ENCODE peak calls at places on chromosomes 4 and X, in seven cellular contexts. E is cardiac fibroblast, P is K562, Y is astrocyte of the spinal cord, U is lung, R is progenitor cell of endocrine pancreas, T is OCI-LY7. N is an unnamed sample.
A peak's percentile ranks its signal among the peaks of the same experiment; 100 is the strongest.

GRCh38 chrX:24264383-24264782 is 49.5 kb downstream of the SUPT20HL2 start:
- DNase-seq in R (no peak), Y (no peak), P (no peak), E (peak; percentile 29), U (no peak), T (no peak), N (no peak)

GRCh38 chrX:137353404-137353803 is 212.5 kb upstream of the ZIC3 start:
- DNase-seq in P (no peak), E (no peak), U (no peak), Y (no peak), R (no peak), T (no peak), N (no peak)

GRCh38 chrX:10280061-10280460 is 123.3 kb downstream of the CLCN4 start:
- DNase-seq in E (no peak), T (no peak), P (no peak), Y (no peak), R (no peak), U (no peak), N (no peak)

GRCh38 chr4:99324978-99325377 is 3.8 kb upstream of the ADH1B start:
- DNase-seq in T (no peak), Y (peak; percentile 59), E (peak; percentile 87), R (no peak), P (no peak), U (peak; percentile 56), N (peak; percentile 42)

GRCh38 chr4:118158946-118159345 is 124.7 kb downstream of the NDST3 start:
- DNase-seq in P (no peak), U (no peak), T (no peak), E (no peak), Y (no peak), R (no peak), N (no peak)

GRCh38 chr4:6425336-6425735 is 47.1 kb downstream of the PPP2R2C start:
- DNase-seq in Y (no peak), P (no peak), R (no peak), E (no peak), U (no peak), T (no peak), N (no peak)

GRCh38 chr4:163484906-163485305 is 9.6 kb upstream of the TMA16 start:
- DNase-seq in P (peak; percentile 82), E (peak; percentile 61), R (peak; percentile 40), T (peak; percentile 77), Y (peak; percentile 49), U (no peak), N (peak; percentile 43)

GRCh38 chr4:128837198-128837597 is 27.7 kb downstream of the JADE1 start:
- DNase-seq in E (no peak), R (no peak), U (no peak), T (no peak), Y (no peak), P (no peak), N (no peak)

GRCh38 chr4:125781656-125782055 is 466.9 kb downstream of the FAT4 start:
- DNase-seq in R (no peak), P (no peak), Y (no peak), E (no peak), T (no peak), U (no peak), N (no peak)

GRCh38 chr4:105966046-105966445 is 70.8 kb downstream of the NPNT start:
- DNase-seq in U (no peak), R (no peak), E (peak; percentile 22), Y (peak; percentile 51), P (no peak), T (no peak), N (no peak)

GRCh38 chrX:23435575-23435974 is 100.9 kb downstream of the PTCHD1 start:
- DNase-seq in P (no peak), Y (no peak), E (no peak), T (no peak), U (no peak), R (no peak), N (no peak)

GRCh38 chr4:66357316-66357715 is 687.0 kb upstream of the EPHA5 start:
- DNase-seq in Y (peak; percentile 68), P (no peak), R (no peak), U (no peak), T (no peak), E (peak; percentile 67), N (no peak)

GRCh38 chr4:147683172-147683571 is 791 bp downstream of the PRMT9 start:
- DNase-seq in U (no peak), T (peak; percentile 30), R (no peak), P (peak; percentile 20), E (peak; percentile 45), Y (peak; percentile 29), N (peak; percentile 36)

GRCh38 chr4:3346146-3346545 is 53.3 kb downstream of the RGS12 start:
- DNase-seq in T (peak; percentile 79), P (peak; percentile 73), U (peak; percentile 59), R (no peak), Y (peak; percentile 75), E (peak; percentile 90), N (peak; percentile 66)

GRCh38 chr4:146943691-146944375 is 1.8 kb downstream of the TTC29 start:
- DNase-seq in E (no peak), U (no peak), Y (peak; percentile 40), P (no peak), T (no peak), R (no peak), N (no peak)

GRCh38 chr4:156190606-156191005 is 236.9 kb upstream of the CTSO start:
- DNase-seq in P (no peak), Y (peak; percentile 61), R (no peak), E (peak; percentile 92), U (no peak), T (no peak), N (no peak)

GRCh38 chr4:14289708-14290107 is 662.2 kb upstream of the BOD1L1 start:
- DNase-seq in P (no peak), E (peak; percentile 75), Y (peak; percentile 41), U (no peak), T (no peak), R (no peak), N (no peak)

GRCh38 chrX:136674270-136674986 is 26.5 kb downstream of the CD40LG start:
- DNase-seq in U (no peak), R (no peak), E (no peak), Y (no peak), P (no peak), T (no peak), N (no peak)

GRCh38 chrX:46628406-46629371 is 55.1 kb downstream of the CHST7 start:
- DNase-seq in Y (peak; percentile 53), E (peak; percentile 67), T (peak; percentile 5), P (no peak), R (no peak), U (peak; percentile 34), N (no peak)

GRCh38 chr4:168051526-168051925 is 40.8 kb upstream of the ANXA10 start:
- DNase-seq in R (no peak), T (no peak), Y (no peak), U (no peak), P (no peak), E (no peak), N (no peak)

GRCh38 chr4:168063031-168063430 is 29.3 kb upstream of the ANXA10 start:
- DNase-seq in T (no peak), P (no peak), E (no peak), R (no peak), Y (no peak), U (no peak), N (no peak)

GRCh38 chr4:168059251-168059650 is 33.1 kb upstream of the ANXA10 start:
- DNase-seq in E (peak; percentile 81), T (no peak), U (no peak), Y (peak; percentile 62), R (no peak), P (no peak), N (no peak)

GRCh38 chr4:168057412-168057811 is 34.9 kb upstream of the ANXA10 start:
- DNase-seq in R (no peak), T (no peak), P (no peak), E (no peak), Y (no peak), U (no peak), N (no peak)
- TF ChIP-seq CTCF in R (no peak), T (no peak), P (no peak), E (no peak), Y (no peak), U (no peak), N (no peak)

DNA sequence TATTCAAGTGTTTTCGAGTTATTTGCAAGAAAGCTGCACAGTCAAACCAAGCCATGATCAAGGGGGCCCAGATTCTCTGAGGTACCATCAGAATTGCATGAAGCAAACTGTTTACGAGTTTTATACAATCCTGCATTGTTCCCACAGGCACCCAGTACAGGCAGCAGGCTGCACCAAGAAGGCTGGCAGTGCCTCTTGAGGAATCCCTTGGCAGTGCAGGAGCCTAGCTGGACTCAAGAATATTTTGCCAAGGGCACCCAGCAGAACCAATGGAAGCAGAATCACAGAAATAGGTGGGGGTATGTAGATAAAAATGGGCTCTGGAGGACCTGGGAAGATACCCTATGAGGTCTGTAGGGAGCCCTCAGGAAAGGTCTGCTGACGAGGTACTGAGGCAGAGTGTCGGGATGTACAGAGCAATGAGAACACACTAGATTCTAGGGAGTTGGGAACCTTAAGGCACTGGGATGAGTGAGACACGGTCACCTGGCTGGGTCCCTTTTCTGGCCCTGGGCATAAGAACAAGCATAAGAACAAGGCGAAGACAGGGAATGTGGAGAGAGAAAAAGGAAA is 2.5 kb upstream of the PLP1 start:
- DNase-seq in R (no peak), T (peak; percentile 7), E (peak; percentile 73), Y (peak; percentile 50), P (no peak), U (no peak), N (no peak)
- TF ChIP-seq CTCF in R (no peak), T (peak; percentile 54), E (peak; percentile 64), Y (peak; percentile 56), P (no peak), U (no peak), N (peak; percentile 42)

GRCh38 chr4:57113870-57114269 is 3.7 kb upstream of the IGFBP7 start:
- DNase-seq in T (no peak), R (no peak), E (no peak), U (no peak), P (no peak), Y (no peak), N (no peak)

GRCh38 chr4:57110635-57111546 is 706 bp upstream of the IGFBP7 start:
- DNase-seq in Y (peak; percentile 83), U (peak; percentile 58), R (no peak), E (peak; percentile 75), T (no peak), P (peak; percentile 2), N (peak; percentile 29)

GRCh38 chr4:57114973-57115372 is 4.8 kb upstream of the IGFBP7 start:
- DNase-seq in E (peak; percentile 69), R (no peak), P (no peak), Y (peak; percentile 62), T (no peak), U (no peak), N (no peak)

GRCh38 chr4:57109530-57109846 is 697 bp downstream of the IGFBP7 start:
- DNase-seq in P (no peak), Y (no peak), E (peak; percentile 39), U (no peak), R (no peak), T (no peak), N (no peak)

GRCh38 chr4:57109847-57110634 is at the start of gene IGFBP7:
- DNase-seq in Y (peak; percentile 60), T (no peak), R (peak; percentile 28), E (peak; percentile 63), U (peak; percentile 46), P (peak; percentile 4), N (peak; percentile 27)
- TF ChIP-seq CTCF in Y (no peak), T (no peak), R (peak; percentile 7), E (no peak), U (no peak), P (no peak), N (no peak)

DNA sequence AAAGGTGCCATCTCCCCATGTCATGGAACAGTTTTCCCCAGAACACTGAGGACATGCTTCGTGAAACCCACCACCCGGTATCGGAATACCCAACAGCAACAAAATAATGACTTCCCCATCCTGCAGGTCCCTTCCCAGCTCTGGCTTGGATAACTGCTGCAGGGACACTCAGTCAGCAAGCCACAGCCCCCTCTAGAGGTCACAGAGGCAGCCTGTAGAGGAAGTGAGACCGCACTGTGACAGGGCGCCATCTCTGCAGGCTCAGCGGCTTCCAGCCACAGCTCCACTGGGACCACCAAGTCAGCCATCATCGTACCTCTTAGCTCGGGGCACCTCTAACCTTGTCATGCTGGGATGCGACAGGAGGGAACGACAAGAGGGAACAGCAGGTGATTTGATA is 315.9 kb downstream of the LDB2 start:
- DNase-seq in T (no peak), P (peak; percentile 47), R (no peak), E (no peak), U (no peak), Y (no peak), N (no peak)
- TF ChIP-seq CTCF in T (peak; percentile 38), P (peak; percentile 59), R (peak; percentile 38), E (peak; percentile 11), U (no peak), Y (no peak), N (no peak)